ENCODE peak calls at places on chromosomes 11 and 22, in five cellular contexts. G is brain microvascular endothelial cell, F is GM12865, Q is GM10248, W is GM20000. U is an unnamed sample.

GRCh38 chr11:10594407-10594806 is 25.9 kb upstream of the LYVE1 start:
- DNase-seq in Q (no peak), F (no peak), W (no peak), G (no peak), U (no peak)

GRCh38 chr11:110509485-110509884 is 79.7 kb downstream of the FDX1 start:
- DNase-seq in W (no peak), G (no peak), F (no peak), Q (no peak), U (no peak)

GRCh38 chr11:122138759-122139594 is 23.0 kb upstream of the BLID start:
- DNase-seq in W (no peak), Q (no peak), F (no peak), G (peak), U (no peak)

GRCh38 chr11:3956748-3957147 is 101.3 kb downstream of the STIM1 start:
- DNase-seq in G (no peak), F (no peak), W (no peak), Q (no peak), U (no peak)

GRCh38 chr11:120839846-120840402 is 184.0 kb upstream of the TBCEL start:
- DNase-seq in Q (peak), W (no peak), G (no peak), F (peak), U (no peak)

GRCh38 chr11:44955019-44955738 is 4.5 kb upstream of the TP53I11 start:
- DNase-seq in F (no peak), Q (no peak), G (peak), W (no peak), U (no peak)

GRCh38 chr22:31846161-31847115 is 92.6 kb downstream of the DEPDC5 start:
- DNase-seq in Q (peak), F (peak), G (peak), W (peak), U (peak)

GRCh38 chr11:27514558-27514957 is 8.0 kb upstream of the LIN7C start:
- DNase-seq in G (no peak), Q (no peak), F (no peak), W (no peak), U (no peak)

GRCh38 chr11:93166867-93167266 is 30.9 kb downstream of the SLC36A4 start:
- DNase-seq in W (no peak), Q (no peak), G (no peak), F (peak), U (no peak)

GRCh38 chr11:61769169-61769920 is 16.9 kb downstream of the MYRF start:
- DNase-seq in F (no peak), W (no peak), Q (no peak), G (peak), U (no peak)

GRCh38 chr11:112289588-112290461 is 29.2 kb upstream of the PLET1 start:
- DNase-seq in G (peak), Q (peak), W (peak), F (peak), U (peak)

GRCh38 chr11:64648551-64648950 is 57.5 kb downstream of the SLC22A12 start:
- DNase-seq in W (no peak), G (no peak), F (no peak), Q (no peak), U (no peak)

GRCh38 chr11:64652586-64653387 is 61.8 kb downstream of the SLC22A12 start:
- DNase-seq in G (peak), Q (peak), F (peak), W (peak), U (peak)

GRCh38 chr11:64650923-64651523 is 60.0 kb downstream of the SLC22A12 start:
- DNase-seq in G (peak), F (peak), W (peak), Q (peak), U (peak)

GRCh38 chr11:64647019-64647805 is 56.2 kb downstream of the SLC22A12 start:
- DNase-seq in Q (no peak), F (no peak), G (no peak), W (no peak), U (no peak)

GRCh38 chr11:64649304-64649703 is 58.3 kb downstream of the SLC22A12 start:
- DNase-seq in G (no peak), Q (no peak), W (no peak), F (peak), U (peak)
- TF ChIP-seq CTCF in G (peak), Q (peak), W (peak), F (peak), U (peak)

DNA sequence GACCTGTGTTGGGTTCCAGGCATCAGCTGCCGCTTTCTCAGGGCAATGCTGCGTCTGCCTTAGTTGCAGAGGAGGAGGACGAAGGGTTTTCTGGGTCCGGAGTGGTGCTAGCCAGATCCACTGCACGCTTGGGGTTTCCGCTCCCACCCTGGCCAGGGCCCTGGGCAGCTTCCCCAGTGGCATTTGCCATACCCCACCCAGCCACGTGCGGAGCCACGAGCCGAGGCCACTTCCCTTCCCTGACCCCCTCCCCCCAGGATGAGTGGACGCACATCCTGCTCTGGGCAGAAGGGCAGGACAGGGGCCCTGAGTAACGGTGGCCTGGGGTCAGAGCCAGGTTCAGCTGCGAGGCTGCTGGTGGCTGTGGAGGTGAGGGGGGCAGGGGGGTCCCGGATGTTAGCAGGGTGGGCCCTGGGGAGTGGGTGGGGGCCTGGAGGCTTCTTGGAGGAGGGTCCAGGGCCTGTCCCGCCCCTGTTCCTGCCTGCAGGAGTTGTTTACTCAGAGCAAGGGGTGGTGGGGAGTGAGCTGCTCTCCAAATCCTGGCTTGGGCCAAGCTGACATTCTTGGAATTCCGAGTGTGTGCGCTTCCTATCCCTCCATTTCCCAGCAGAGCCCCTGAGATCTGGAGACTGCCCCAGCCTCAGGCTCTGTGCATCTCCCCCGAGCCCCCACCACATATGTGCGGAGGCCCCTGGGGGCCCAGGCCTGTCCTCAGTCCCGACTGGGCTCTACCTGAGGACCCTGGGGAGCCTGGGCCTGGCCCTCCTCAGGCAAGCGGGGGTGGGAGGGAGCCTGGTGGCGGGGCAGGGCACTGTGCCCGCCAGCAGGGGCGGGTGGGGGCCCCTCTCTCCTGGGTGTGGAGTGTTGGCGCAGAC is 1.4 kb downstream of the TSPAN4 start:
- DNase-seq in F (no peak), G (peak), Q (no peak), W (no peak), U (no peak)
- TF ChIP-seq CTCF in F (no peak), G (no peak), Q (no peak), W (no peak), U (no peak)

GRCh38 chr22:50206599-50206998 is 5.8 kb downstream of the SELENOO start:
- DNase-seq in W (no peak), G (peak), Q (no peak), F (peak), U (no peak)
- TF ChIP-seq CTCF in W (no peak), G (peak), Q (peak), F (peak), U (peak)

GRCh38 chr11:69685348-69685747 is 10.2 kb upstream of the LTO1 start:
- DNase-seq in G (no peak), F (no peak), Q (no peak), W (no peak), U (no peak)

GRCh38 chr11:69686452-69686851 is 11.3 kb upstream of the LTO1 start:
- DNase-seq in Q (no peak), F (no peak), G (no peak), W (no peak), U (no peak)

GRCh38 chr11:69684651-69685050 is 9.5 kb upstream of the LTO1 start:
- DNase-seq in F (no peak), W (no peak), Q (no peak), G (no peak), U (no peak)

GRCh38 chr11:69689484-69690319 is 14.1 kb downstream of the FGF19 start:
- DNase-seq in F (no peak), G (no peak), Q (no peak), W (no peak), U (no peak)

DNA sequence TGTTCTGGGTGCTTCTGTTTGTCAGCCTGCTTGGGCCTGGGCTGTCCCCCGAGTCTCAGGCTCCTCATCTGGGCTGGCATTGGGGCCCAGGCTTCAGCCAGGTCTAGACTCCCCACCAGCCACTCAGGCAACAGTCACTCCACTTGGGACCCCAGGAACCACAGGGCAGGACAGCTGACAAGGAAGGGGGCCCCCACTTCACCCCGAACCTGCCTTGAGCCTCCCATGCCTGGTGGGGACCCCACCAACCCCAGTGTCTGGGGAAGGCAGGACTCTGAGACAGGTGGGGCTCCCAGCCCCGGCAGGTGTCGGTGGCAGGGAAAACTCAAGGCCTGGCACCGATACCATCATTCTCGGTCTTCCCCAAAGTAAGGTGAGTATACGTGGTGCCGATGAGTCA is 11.7 kb upstream of the LTO1 start:
- DNase-seq in G (no peak), W (no peak), Q (no peak), F (no peak), U (no peak)
- TF ChIP-seq CTCF in G (no peak), W (no peak), Q (no peak), F (no peak), U (no peak)

DNA sequence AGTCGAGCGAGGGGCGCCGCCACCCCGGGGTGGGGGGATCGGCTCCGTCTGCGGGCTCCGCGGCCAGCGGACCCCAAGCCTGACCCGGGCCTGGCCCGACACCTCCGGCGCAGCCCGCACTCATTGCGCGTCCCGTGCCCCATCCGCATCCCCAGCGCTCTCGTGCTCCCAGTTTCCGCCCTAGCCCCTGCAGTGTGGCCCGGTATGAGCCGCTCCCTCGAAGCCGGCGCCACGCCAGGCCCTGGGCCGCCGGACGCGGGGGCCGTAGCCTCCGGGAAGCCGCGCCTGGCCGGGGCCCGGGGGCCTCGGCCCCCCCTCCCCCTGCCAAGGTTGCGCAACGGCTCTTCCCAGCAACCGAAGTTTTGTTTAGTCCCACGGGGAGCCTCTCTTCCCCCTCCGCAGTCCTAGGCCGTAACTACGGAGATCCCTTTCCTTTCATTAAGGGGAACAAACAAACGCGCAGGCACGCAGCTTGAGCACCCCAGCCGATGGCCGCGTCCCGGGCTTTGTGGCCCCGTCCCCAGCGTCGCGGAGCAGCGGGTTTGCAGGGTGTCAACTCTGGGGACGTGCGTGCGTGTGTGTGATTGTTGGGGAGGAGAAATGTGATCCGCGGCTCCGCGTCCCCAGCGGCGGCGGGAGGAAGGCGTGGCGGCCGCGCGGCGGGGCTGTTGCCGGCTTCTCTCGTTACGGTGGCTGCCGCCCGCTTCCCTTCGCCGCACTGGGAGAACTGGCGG is 883 bp downstream of the HIPK3 start:
- DNase-seq in Q (peak), F (peak), G (peak), W (peak), U (peak)
- TF ChIP-seq CTCF in Q (peak), F (peak), G (peak), W (peak), U (peak)

DNA sequence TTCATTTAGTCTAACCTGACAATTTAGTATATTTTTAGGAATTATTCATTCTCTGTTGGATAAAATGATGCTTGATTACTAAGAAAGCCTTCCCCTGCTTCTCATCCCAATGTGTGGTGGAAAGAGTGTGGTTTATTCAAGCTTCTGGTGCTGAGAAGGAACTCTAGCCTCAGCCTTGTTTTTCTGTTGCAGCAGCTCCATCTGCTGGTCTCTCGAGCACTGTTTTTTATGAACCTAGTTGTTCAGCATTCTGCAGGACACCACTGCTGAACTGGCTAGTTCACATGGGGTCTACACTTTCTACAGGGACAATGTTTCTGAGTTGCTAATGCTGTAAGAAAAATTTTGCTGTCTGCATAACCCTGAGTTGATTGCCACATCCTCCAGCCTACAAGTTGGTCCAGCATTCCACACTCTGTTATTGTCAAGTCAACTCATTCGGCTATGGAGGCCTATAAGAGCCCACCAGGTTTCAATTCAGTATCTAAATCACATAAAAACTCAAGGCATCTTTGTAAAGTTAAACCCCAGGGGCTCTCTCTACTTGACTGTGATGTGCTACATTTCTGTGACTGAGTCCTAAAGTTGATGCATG is 14.3 kb downstream of the OR2AG2 start:
- DNase-seq in G (peak), F (peak), W (peak), Q (peak), U (peak)
- TF ChIP-seq CTCF in G (peak), F (peak), W (peak), Q (peak), U (peak)

GRCh38 chr22:38699784-38700183 is 959 bp downstream of the JOSD1 start:
- DNase-seq in F (no peak), Q (no peak), W (no peak), G (no peak), U (no peak)
- TF ChIP-seq CTCF in F (no peak), Q (no peak), W (no peak), G (no peak), U (no peak)

GRCh38 chr22:49632199-49633009 is 195.3 kb downstream of the BRD1 start:
- DNase-seq in G (peak), F (no peak), W (peak), Q (peak), U (peak)
- TF ChIP-seq CTCF in G (peak), F (no peak), W (peak), Q (peak), U (peak)

DNA sequence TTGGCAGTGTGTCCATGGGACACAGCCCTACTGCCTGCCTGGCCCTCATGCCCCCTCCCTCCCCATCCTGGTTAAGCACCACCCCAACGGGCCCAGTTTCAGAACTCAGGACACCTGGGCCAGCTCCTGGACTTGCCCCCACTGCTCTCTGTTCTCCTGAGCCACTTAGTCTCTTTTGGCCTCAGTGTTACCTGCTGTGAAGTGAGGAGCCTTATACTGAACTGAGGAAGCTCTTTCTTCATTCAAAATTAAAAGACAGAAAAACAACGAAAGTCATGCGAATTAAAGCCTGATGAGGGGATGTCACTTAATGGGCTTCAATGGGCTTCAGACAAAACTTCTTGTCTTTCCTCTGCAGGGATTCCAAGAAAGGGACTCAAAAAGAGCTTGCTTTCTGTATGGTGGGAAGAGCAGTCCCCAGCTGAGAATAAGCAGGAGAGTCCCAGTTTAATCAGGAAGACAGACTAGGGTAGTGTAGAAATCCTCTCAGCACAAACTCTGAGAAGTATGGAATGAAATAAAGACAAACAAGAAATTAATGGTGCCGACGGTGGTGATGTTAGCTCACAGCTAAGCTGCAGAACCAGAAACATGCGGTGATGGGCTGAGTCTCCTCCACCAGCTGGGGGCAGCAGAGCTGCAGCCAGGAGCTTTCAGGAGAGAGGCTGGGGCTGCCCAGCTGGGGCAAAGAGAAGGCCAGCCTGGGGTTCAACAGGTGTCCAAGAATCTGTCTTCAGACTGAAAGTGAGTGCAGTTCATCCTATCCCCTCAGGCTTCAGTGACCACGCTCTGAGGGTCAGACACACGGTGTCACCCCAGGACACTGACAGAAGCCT is 101.0 kb downstream of the GGTLC2 start:
- DNase-seq in Q (peak), W (peak), G (peak), F (peak), U (peak)
- TF ChIP-seq CTCF in Q (peak), W (peak), G (peak), F (peak), U (peak)